ENCODE peak calls at places on chromosomes 7 and 10, in seven cellular contexts. K is EL, G is non-pigmented ciliary epithelial cell, O is endothelial cell, R is GM10248, V is RKO, M is iris pigment epithelial cell. B is an unnamed sample.

GRCh38 chr10:106795619-106796018 is 368.9 kb downstream of the SORCS1 start:
- DNase-seq in O (peak; percentile 43), K (peak; percentile 1), M (no peak), R (peak; percentile 38), V (peak; percentile 33), G (no peak), B (no peak)

GRCh38 chr10:4512557-4513286 is 313.3 kb upstream of the AKR1E2 start:
- DNase-seq in O (peak; percentile 23), G (no peak), M (peak; percentile 81), V (peak; percentile 46), K (peak; percentile 62), R (no peak), B (peak; percentile 49)

GRCh38 chr7:46131916-46132795 is 211.1 kb upstream of the IGFBP3 start:
- DNase-seq in V (no peak), G (no peak), R (no peak), M (peak; percentile 63), K (peak; percentile 29), O (no peak), B (no peak)

GRCh38 chr10:77290528-77291155 is 347.0 kb downstream of the KCNMA1 start:
- DNase-seq in O (no peak), M (peak; percentile 94), G (peak; percentile 78), V (no peak), K (peak; percentile 98), R (no peak), B (peak; percentile 33)

GRCh38 chr7:73423519-73424485 is 9.8 kb upstream of the FZD9 start:
- DNase-seq in G (no peak), V (no peak), O (no peak), M (peak; percentile 38), K (no peak), R (peak; percentile 64), B (no peak)

GRCh38 chr7:604038-604883 is 84.6 kb upstream of the PDGFA start:
- DNase-seq in V (no peak), G (peak; percentile 47), R (peak; percentile 90), M (peak; percentile 91), O (no peak), K (peak; percentile 79), B (peak; percentile 83)

GRCh38 chr10:69269761-69270160 is 8.5 kb upstream of the HK1 start:
- DNase-seq in O (no peak), G (no peak), K (no peak), M (peak; percentile 61), R (no peak), V (no peak), B (no peak)

GRCh38 chr10:21523557-21524008 is 1.9 kb downstream of the SKIDA1 start:
- DNase-seq in V (no peak), G (no peak), O (no peak), K (peak; percentile 45), M (no peak), R (no peak), B (no peak)

GRCh38 chr10:659710-660141 is 29.7 kb downstream of the DIP2C start:
- DNase-seq in M (peak; percentile 83), G (peak; percentile 55), O (no peak), V (no peak), R (no peak), K (peak; percentile 65), B (no peak)

GRCh38 chr7:36207451-36208291 is 54.6 kb downstream of the EEPD1 start:
- DNase-seq in G (peak; percentile 88), V (no peak), R (no peak), K (peak; percentile 79), O (no peak), M (peak; percentile 96), B (no peak)

GRCh38 chr10:62924344-62924748 is 108.2 kb upstream of the EGR2 start:
- DNase-seq in V (no peak), R (no peak), M (no peak), K (no peak), G (no peak), O (no peak), B (no peak)

GRCh38 chr10:97726636-97727178 is 10.2 kb upstream of the ZFYVE27 start:
- DNase-seq in V (peak; percentile 56), G (peak; percentile 13), R (no peak), K (peak; percentile 32), O (no peak), M (peak; percentile 86), B (no peak)

GRCh38 chr7:155917836-155918385 is 105.6 kb upstream of the SHH start:
- DNase-seq in K (no peak), O (no peak), V (no peak), M (no peak), R (no peak), G (no peak), B (no peak)

GRCh38 chr7:89994483-89994882 is 159.8 kb upstream of the STEAP1 start:
- DNase-seq in O (no peak), K (no peak), R (no peak), G (no peak), V (peak; percentile 50), M (no peak), B (no peak)

GRCh38 chr7:8379264-8379663 is 54.1 kb upstream of the NXPH1 start:
- DNase-seq in V (no peak), K (no peak), R (no peak), M (no peak), O (no peak), G (no peak), B (no peak)